ENCODE peak calls at places on chromosomes 12 and 14, in seven cellular contexts. S is tibial nerve, T is WTC11, C is left ventricle myocardium inferior, L is GM13977, R is Calu3, M is neural crest cell. F is an unnamed sample.

GRCh38 chr14:24392327-24393098 is 6.3 kb upstream of the NYNRIN start:
- DNase-seq in M (no peak), R (peak), L (no peak), T (no peak), C (no peak), S (no peak), F (no peak)

GRCh38 chr12:99063182-99063581 is 418.1 kb downstream of the APAF1 start:
- DNase-seq in T (no peak), M (no peak), R (no peak), S (no peak), L (no peak), C (no peak), F (no peak)

GRCh38 chr12:104172564-104172935 is 34.5 kb upstream of the NFYB start:
- DNase-seq in M (no peak), R (no peak), T (no peak), S (no peak), L (no peak), C (no peak), F (peak)

GRCh38 chr14:105944632-105945610 is 418.5 kb downstream of the TMEM121 start:
- DNase-seq in R (peak), C (peak), M (no peak), S (peak), T (no peak), L (peak), F (no peak)

GRCh38 chr12:27898022-27898421 is 74.5 kb downstream of the PTHLH start:
- DNase-seq in L (no peak), R (no peak), T (no peak), C (no peak), M (no peak), S (no peak), F (no peak)

GRCh38 chr14:64253672-64254071 is 40.5 kb downstream of the ESR2 start:
- DNase-seq in C (no peak), M (no peak), S (no peak), R (no peak), L (no peak), T (no peak), F (no peak)

GRCh38 chr14:68076451-68076850 is 256.9 kb downstream of the RAD51B start:
- DNase-seq in R (no peak), M (no peak), L (no peak), T (no peak), C (no peak), S (no peak), F (no peak)

GRCh38 chr12:106178582-106178981 is 39.8 kb upstream of the NUAK1 start:
- DNase-seq in T (no peak), S (no peak), C (no peak), R (no peak), L (no peak), M (no peak), F (no peak)

GRCh38 chr12:76711241-76711640 is 52.7 kb upstream of the ZDHHC17 start:
- DNase-seq in R (no peak), C (no peak), S (no peak), L (no peak), M (no peak), T (no peak), F (no peak)

GRCh38 chr14:93977790-93978581 is 1.6 kb upstream of the ASB2 start:
- DNase-seq in L (peak), S (no peak), C (no peak), T (no peak), R (no peak), M (no peak), F (no peak)

GRCh38 chr12:80195143-80195726 is 95.9 kb downstream of the OTOGL start:
- DNase-seq in C (no peak), S (no peak), L (peak), T (no peak), R (peak), M (peak), F (no peak)

GRCh38 chr14:61147369-61147897 is 133.7 kb downstream of the TMEM30B start:
- DNase-seq in S (no peak), R (no peak), M (no peak), T (no peak), C (no peak), L (no peak), F (no peak)

GRCh38 chr14:57293851-57294837 is 25.4 kb downstream of the AP5M1 start:
- DNase-seq in C (no peak), L (no peak), R (no peak), S (no peak), T (no peak), M (no peak), F (no peak)

GRCh38 chr12:61188801-61189595 is 1071.2 kb upstream of the USP15 start:
- DNase-seq in R (no peak), T (no peak), S (no peak), C (no peak), M (no peak), L (no peak), F (no peak)

GRCh38 chr12:110354172-110354780 is 49.2 kb downstream of the ANAPC7 start:
- DNase-seq in S (no peak), T (no peak), M (no peak), L (no peak), C (no peak), R (no peak), F (no peak)

GRCh38 chr14:92563359-92563758 is 49.8 kb downstream of the RIN3 start:
- DNase-seq in S (no peak), L (peak), T (no peak), M (no peak), C (no peak), R (no peak), F (no peak)

GRCh38 chr14:88477513-88478250 is 77.1 kb downstream of the PTPN21 start:
- DNase-seq in M (no peak), T (no peak), L (no peak), S (no peak), C (no peak), R (no peak), F (no peak)

GRCh38 chr12:53048033-53048779 is 1.7 kb upstream of the TNS2 start:
- DNase-seq in M (no peak), C (peak), L (no peak), T (no peak), S (peak), R (peak), F (peak)

GRCh38 chr14:23294734-23295561 is 7.7 kb downstream of the PPP1R3E start:
- DNase-seq in S (peak), T (peak), C (no peak), L (no peak), M (peak), R (peak), F (peak)

GRCh38 chr12:124678421-124678893 is 111.0 kb upstream of the NCOR2 start:
- DNase-seq in M (peak), T (no peak), C (no peak), L (peak), S (no peak), R (no peak), F (peak)

GRCh38 chr14:61774861-61775260 is 12.6 kb downstream of the SNAPC1 start:
- DNase-seq in R (no peak), L (no peak), S (no peak), M (no peak), T (no peak), C (no peak), F (no peak)

GRCh38 chr14:33711761-33712160 is 239.1 kb downstream of the EGLN3 start:
- DNase-seq in L (no peak), T (no peak), M (no peak), C (no peak), R (no peak), S (no peak), F (no peak)

GRCh38 chr14:44112774-44113460 is 394.2 kb downstream of the FSCB start:
- DNase-seq in L (no peak), S (no peak), M (no peak), T (no peak), C (no peak), R (no peak), F (no peak)

GRCh38 chr14:21748869-21749303 is 75.3 kb upstream of the OR4E1 start:
- DNase-seq in R (peak), C (peak), M (peak), S (peak), T (peak), L (peak), F (peak)
- TF ChIP-seq CTCF in R (peak), C (peak), M (peak), S (peak), T (peak), L (peak), F (peak)

GRCh38 chr12:81327458-81327857 is 249.6 kb downstream of the ACSS3 start:
- DNase-seq in S (no peak), L (no peak), C (no peak), M (no peak), T (no peak), R (no peak), F (no peak)
- TF ChIP-seq CTCF in S (no peak), L (no peak), C (no peak), M (peak), T (no peak), R (no peak), F (no peak)

GRCh38 chr12:4939418-4940023 is 29.8 kb downstream of the KCNA1 start:
- DNase-seq in M (no peak), S (no peak), T (no peak), C (no peak), L (no peak), R (no peak), F (no peak)
- TF ChIP-seq CTCF in M (no peak), S (no peak), T (no peak), C (no peak), L (no peak), R (no peak), F (no peak)

GRCh38 chr14:30045720-30046119 is 118.1 kb upstream of the PRKD1 start:
- DNase-seq in L (no peak), M (no peak), T (no peak), C (no peak), R (no peak), S (no peak), F (no peak)
- TF ChIP-seq CTCF in L (no peak), M (no peak), T (no peak), C (no peak), R (no peak), S (no peak), F (no peak)

GRCh38 chr14:96089401-96089800 is 50.2 kb downstream of the C14orf132 start:
- DNase-seq in C (no peak), M (no peak), L (no peak), T (no peak), R (no peak), S (no peak), F (peak)

GRCh38 chr14:96088911-96089310 is 49.7 kb downstream of the C14orf132 start:
- DNase-seq in S (no peak), T (no peak), C (no peak), M (no peak), L (no peak), R (no peak), F (peak)

GRCh38 chr14:96091941-96092411 is 52.8 kb downstream of the C14orf132 start:
- DNase-seq in M (no peak), R (no peak), C (no peak), T (no peak), S (no peak), L (no peak), F (no peak)

GRCh38 chr14:96091149-96091693 is 52.1 kb downstream of the C14orf132 start:
- DNase-seq in L (no peak), M (no peak), R (no peak), T (no peak), C (no peak), S (no peak), F (no peak)

DNA sequence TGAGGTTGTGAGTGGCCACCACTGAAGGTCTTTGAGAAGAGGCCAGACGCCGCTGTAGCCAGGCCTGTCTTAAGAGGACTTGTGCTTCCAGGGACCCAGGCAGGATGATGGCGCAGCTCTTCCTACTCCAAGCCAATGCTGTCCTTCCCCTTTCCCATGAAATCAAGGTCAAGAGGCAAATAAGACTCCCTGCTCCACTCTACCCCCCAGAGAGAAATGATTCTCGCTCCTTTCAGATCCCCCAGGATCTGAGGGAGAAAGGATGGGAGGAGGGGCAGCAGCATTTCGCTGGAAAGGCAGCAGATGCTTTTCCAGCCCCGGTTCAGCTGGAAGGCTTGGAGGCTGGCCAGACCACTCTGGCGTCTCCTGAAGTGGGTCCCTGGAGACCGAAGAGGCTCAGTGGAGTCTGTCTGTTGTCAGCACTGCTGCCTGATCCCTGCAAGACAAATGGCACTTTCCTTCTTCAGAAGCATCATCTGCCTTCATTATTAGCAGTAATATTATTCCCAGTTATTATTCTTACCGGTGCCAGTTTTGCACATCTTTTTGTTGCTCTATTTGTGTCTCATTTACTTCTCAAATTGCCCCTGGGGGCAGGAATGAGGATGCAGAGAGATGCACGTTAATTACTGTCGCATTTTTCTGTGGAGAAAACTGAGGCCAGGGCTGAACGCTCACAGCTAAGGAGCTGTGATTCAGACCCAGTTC is 51.4 kb downstream of the C14orf132 start:
- DNase-seq in M (no peak), S (peak), R (no peak), C (peak), L (no peak), T (no peak), F (peak)
- TF ChIP-seq CTCF in M (no peak), S (no peak), R (no peak), C (no peak), L (no peak), T (no peak), F (peak)

F was measured in glutamatergic neuron.